ENCODE peak calls at places on chromosomes 7 and 10, in ten cellular contexts. One of them, this sample, is unnamed.

GRCh38 chr7:99679400-99680191 is at the start of gene CYP3A5:
- DNase-seq in cerebellar cortex: no peak
- DNase-seq in pons: peak
- DNase-seq in EH: peak
- DNase-seq in RPMI7951: peak
- DNase-seq in HT1080: peak
- DNase-seq in foreskin fibroblast: peak
- DNase-seq in GM18507: no peak
- DNase-seq in amniotic epithelial cell: peak
- DNase-seq in sigmoid colon: peak
- DNase-seq in this sample: no peak

GRCh38 chr7:116802144-116802747 is 60.1 kb upstream of the CAPZA2 start:
- DNase-seq in cerebellar cortex: no peak
- DNase-seq in pons: no peak
- DNase-seq in EH: peak
- DNase-seq in RPMI7951: peak
- DNase-seq in HT1080: no peak
- DNase-seq in foreskin fibroblast: peak
- DNase-seq in GM18507: no peak
- DNase-seq in amniotic epithelial cell: peak
- DNase-seq in sigmoid colon: no peak
- DNase-seq in this sample: no peak

GRCh38 chr7:16356241-16356958 is 64.9 kb downstream of the CRPPA start:
- DNase-seq in cerebellar cortex: no peak
- DNase-seq in pons: no peak
- DNase-seq in EH: peak
- DNase-seq in RPMI7951: peak
- DNase-seq in HT1080: no peak
- DNase-seq in foreskin fibroblast: peak
- DNase-seq in GM18507: no peak
- DNase-seq in amniotic epithelial cell: peak
- DNase-seq in sigmoid colon: no peak
- DNase-seq in this sample: no peak

GRCh38 chr10:110488124-110488681 is 9.5 kb upstream of the DUSP5 start:
- DNase-seq in cerebellar cortex: no peak
- DNase-seq in pons: no peak
- DNase-seq in EH: peak
- DNase-seq in RPMI7951: peak
- DNase-seq in HT1080: peak
- DNase-seq in foreskin fibroblast: peak
- DNase-seq in GM18507: no peak
- DNase-seq in amniotic epithelial cell: peak
- DNase-seq in sigmoid colon: no peak
- DNase-seq in this sample: no peak

GRCh38 chr10:43843331-43844101 is 194.8 kb upstream of the ZNF32 start:
- DNase-seq in cerebellar cortex: no peak
- DNase-seq in pons: no peak
- DNase-seq in EH: peak
- DNase-seq in RPMI7951: peak
- DNase-seq in HT1080: peak
- DNase-seq in foreskin fibroblast: peak
- DNase-seq in GM18507: no peak
- DNase-seq in amniotic epithelial cell: peak
- DNase-seq in sigmoid colon: peak
- DNase-seq in this sample: peak

GRCh38 chr7:47584128-47584865 is 2.4 kb upstream of the TNS3 start:
- DNase-seq in cerebellar cortex: no peak
- DNase-seq in pons: no peak
- DNase-seq in EH: peak
- DNase-seq in RPMI7951: no peak
- DNase-seq in HT1080: no peak
- DNase-seq in foreskin fibroblast: peak
- DNase-seq in GM18507: no peak
- DNase-seq in amniotic epithelial cell: peak
- DNase-seq in sigmoid colon: no peak
- DNase-seq in this sample: no peak

GRCh38 chr10:119254355-119254754 is 47.0 kb downstream of the GRK5 start:
- DNase-seq in cerebellar cortex: no peak
- DNase-seq in pons: no peak
- DNase-seq in EH: no peak
- DNase-seq in RPMI7951: peak
- DNase-seq in HT1080: peak
- DNase-seq in foreskin fibroblast: no peak
- DNase-seq in GM18507: no peak
- DNase-seq in amniotic epithelial cell: no peak
- DNase-seq in sigmoid colon: no peak
- DNase-seq in this sample: no peak

GRCh38 chr7:50632561-50633413 is 67.6 kb upstream of the DDC start:
- DNase-seq in cerebellar cortex: peak
- DNase-seq in pons: peak
- DNase-seq in EH: peak
- DNase-seq in RPMI7951: peak
- DNase-seq in HT1080: peak
- DNase-seq in foreskin fibroblast: peak
- DNase-seq in GM18507: no peak
- DNase-seq in amniotic epithelial cell: peak
- DNase-seq in sigmoid colon: no peak
- DNase-seq in this sample: peak

GRCh38 chr7:87316097-87316700 is 29.3 kb upstream of the CROT start:
- DNase-seq in cerebellar cortex: no peak
- DNase-seq in pons: no peak
- DNase-seq in EH: no peak
- DNase-seq in RPMI7951: no peak
- DNase-seq in HT1080: no peak
- DNase-seq in foreskin fibroblast: no peak
- DNase-seq in GM18507: peak
- DNase-seq in amniotic epithelial cell: no peak
- DNase-seq in sigmoid colon: no peak
- DNase-seq in this sample: no peak

GRCh38 chr7:8056431-8056830 is 87.8 kb downstream of the GLCCI1 start:
- DNase-seq in cerebellar cortex: no peak
- DNase-seq in pons: no peak
- DNase-seq in EH: peak
- DNase-seq in RPMI7951: no peak
- DNase-seq in HT1080: no peak
- DNase-seq in foreskin fibroblast: peak
- DNase-seq in GM18507: no peak
- DNase-seq in amniotic epithelial cell: peak
- DNase-seq in sigmoid colon: no peak
- DNase-seq in this sample: no peak

GRCh38 chr7:77330169-77330882 is 85.8 kb downstream of the GSAP start:
- DNase-seq in cerebellar cortex: no peak
- DNase-seq in pons: peak
- DNase-seq in EH: peak
- DNase-seq in RPMI7951: peak
- DNase-seq in HT1080: peak
- DNase-seq in foreskin fibroblast: peak
- DNase-seq in GM18507: no peak
- DNase-seq in amniotic epithelial cell: no peak
- DNase-seq in sigmoid colon: no peak
- DNase-seq in this sample: peak

GRCh38 chr10:112896273-112896672 is 53.8 kb upstream of the TCF7L2 start:
- DNase-seq in cerebellar cortex: no peak
- DNase-seq in pons: no peak
- DNase-seq in EH: peak
- DNase-seq in RPMI7951: no peak
- DNase-seq in HT1080: no peak
- DNase-seq in foreskin fibroblast: peak
- DNase-seq in GM18507: no peak
- DNase-seq in amniotic epithelial cell: no peak
- DNase-seq in sigmoid colon: no peak
- DNase-seq in this sample: no peak

GRCh38 chr7:6375346-6376101 is 72.2 kb downstream of the DAGLB start:
- DNase-seq in cerebellar cortex: no peak
- DNase-seq in pons: peak
- DNase-seq in EH: peak
- DNase-seq in RPMI7951: peak
- DNase-seq in HT1080: peak
- DNase-seq in foreskin fibroblast: peak
- DNase-seq in GM18507: no peak
- DNase-seq in amniotic epithelial cell: no peak
- DNase-seq in sigmoid colon: no peak
- DNase-seq in this sample: peak

GRCh38 chr10:73998623-73999622 is 1.0 kb downstream of the VCL start:
- DNase-seq in cerebellar cortex: peak
- DNase-seq in pons: no peak
- DNase-seq in EH: peak
- DNase-seq in RPMI7951: peak
- DNase-seq in HT1080: peak
- DNase-seq in foreskin fibroblast: peak
- DNase-seq in GM18507: no peak
- DNase-seq in amniotic epithelial cell: peak
- DNase-seq in sigmoid colon: peak
- DNase-seq in this sample: peak

GRCh38 chr7:84102213-84102612 is 92.4 kb downstream of the SEMA3A start:
- DNase-seq in cerebellar cortex: no peak
- DNase-seq in pons: no peak
- DNase-seq in EH: peak
- DNase-seq in RPMI7951: no peak
- DNase-seq in HT1080: no peak
- DNase-seq in foreskin fibroblast: no peak
- DNase-seq in GM18507: no peak
- DNase-seq in amniotic epithelial cell: peak
- DNase-seq in sigmoid colon: no peak
- DNase-seq in this sample: no peak

GRCh38 chr10:11725912-11726311 is 16.3 kb upstream of the ECHDC3 start:
- DNase-seq in cerebellar cortex: no peak
- DNase-seq in pons: no peak
- DNase-seq in EH: no peak
- DNase-seq in RPMI7951: no peak
- DNase-seq in HT1080: no peak
- DNase-seq in foreskin fibroblast: no peak
- DNase-seq in GM18507: no peak
- DNase-seq in amniotic epithelial cell: no peak
- DNase-seq in sigmoid colon: no peak
- DNase-seq in this sample: no peak

GRCh38 chr7:75944507-75944906 is 29.6 kb downstream of the POR start:
- DNase-seq in cerebellar cortex: no peak
- DNase-seq in pons: no peak
- DNase-seq in EH: no peak
- DNase-seq in RPMI7951: no peak
- DNase-seq in HT1080: no peak
- DNase-seq in foreskin fibroblast: no peak
- DNase-seq in GM18507: no peak
- DNase-seq in amniotic epithelial cell: no peak
- DNase-seq in sigmoid colon: no peak
- DNase-seq in this sample: no peak

GRCh38 chr7:140557809-140558518 is 78.7 kb upstream of the MKRN1 start:
- DNase-seq in cerebellar cortex: no peak
- DNase-seq in pons: no peak
- DNase-seq in EH: no peak
- DNase-seq in RPMI7951: no peak
- DNase-seq in HT1080: peak
- DNase-seq in foreskin fibroblast: no peak
- DNase-seq in GM18507: no peak
- DNase-seq in amniotic epithelial cell: no peak
- DNase-seq in sigmoid colon: no peak
- DNase-seq in this sample: no peak

GRCh38 chr10:133260895-133261725 is 15.6 kb downstream of the ADAM8 start:
- DNase-seq in cerebellar cortex: no peak
- DNase-seq in pons: peak
- DNase-seq in EH: peak
- DNase-seq in RPMI7951: peak
- DNase-seq in HT1080: peak
- DNase-seq in foreskin fibroblast: peak
- DNase-seq in GM18507: no peak
- DNase-seq in amniotic epithelial cell: no peak
- DNase-seq in sigmoid colon: peak
- DNase-seq in this sample: peak

GRCh38 chr7:897086-897485 is 20.7 kb downstream of the GET4 start:
- DNase-seq in cerebellar cortex: no peak
- DNase-seq in pons: no peak
- DNase-seq in EH: no peak
- DNase-seq in RPMI7951: no peak
- DNase-seq in HT1080: no peak
- DNase-seq in foreskin fibroblast: no peak
- DNase-seq in GM18507: no peak
- DNase-seq in amniotic epithelial cell: no peak
- DNase-seq in sigmoid colon: no peak
- DNase-seq in this sample: no peak

GRCh38 chr10:121994429-121994881 is 5.5 kb downstream of the TACC2 start:
- DNase-seq in cerebellar cortex: peak
- DNase-seq in pons: no peak
- DNase-seq in EH: peak
- DNase-seq in RPMI7951: peak
- DNase-seq in HT1080: no peak
- DNase-seq in foreskin fibroblast: peak
- DNase-seq in GM18507: no peak
- DNase-seq in amniotic epithelial cell: no peak
- DNase-seq in sigmoid colon: peak
- DNase-seq in this sample: no peak

GRCh38 chr10:81179805-81180452 is 642.2 kb downstream of the SH2D4B start:
- DNase-seq in cerebellar cortex: no peak
- DNase-seq in pons: peak
- DNase-seq in EH: no peak
- DNase-seq in RPMI7951: peak
- DNase-seq in HT1080: peak
- DNase-seq in foreskin fibroblast: peak
- DNase-seq in GM18507: peak
- DNase-seq in amniotic epithelial cell: peak
- DNase-seq in sigmoid colon: no peak
- DNase-seq in this sample: peak

GRCh38 chr7:159049266-159050025 is 95.2 kb downstream of the VIPR2 start:
- DNase-seq in cerebellar cortex: no peak
- DNase-seq in pons: no peak
- DNase-seq in EH: no peak
- DNase-seq in RPMI7951: no peak
- DNase-seq in HT1080: no peak
- DNase-seq in foreskin fibroblast: no peak
- DNase-seq in GM18507: no peak
- DNase-seq in amniotic epithelial cell: no peak
- DNase-seq in sigmoid colon: peak
- DNase-seq in this sample: no peak

GRCh38 chr10:17216217-17216900 is 11.7 kb upstream of the VIM start:
- DNase-seq in cerebellar cortex: no peak
- DNase-seq in pons: no peak
- DNase-seq in EH: peak
- DNase-seq in RPMI7951: peak
- DNase-seq in HT1080: peak
- DNase-seq in foreskin fibroblast: peak
- DNase-seq in GM18507: no peak
- DNase-seq in amniotic epithelial cell: peak
- DNase-seq in sigmoid colon: no peak
- DNase-seq in this sample: peak

GRCh38 chr7:40546616-40547501 is 412.1 kb downstream of the SUGCT start:
- DNase-seq in cerebellar cortex: no peak
- DNase-seq in pons: no peak
- DNase-seq in EH: peak
- DNase-seq in RPMI7951: peak
- DNase-seq in HT1080: peak
- DNase-seq in foreskin fibroblast: peak
- DNase-seq in GM18507: no peak
- DNase-seq in amniotic epithelial cell: no peak
- DNase-seq in sigmoid colon: no peak
- DNase-seq in this sample: no peak

GRCh38 chr7:78057571-78057970 is 259.0 kb downstream of the PHTF2 start:
- DNase-seq in cerebellar cortex: no peak
- DNase-seq in pons: no peak
- DNase-seq in EH: no peak
- DNase-seq in RPMI7951: no peak
- DNase-seq in HT1080: no peak
- DNase-seq in foreskin fibroblast: no peak
- DNase-seq in GM18507: no peak
- DNase-seq in amniotic epithelial cell: no peak
- DNase-seq in sigmoid colon: no peak
- DNase-seq in this sample: no peak

GRCh38 chr7:100676501-100677306 is 3.2 kb downstream of the GNB2 start:
- DNase-seq in cerebellar cortex: no peak
- DNase-seq in pons: no peak
- DNase-seq in EH: no peak
- DNase-seq in RPMI7951: no peak
- DNase-seq in HT1080: no peak
- DNase-seq in foreskin fibroblast: no peak
- DNase-seq in GM18507: no peak
- DNase-seq in amniotic epithelial cell: no peak
- DNase-seq in sigmoid colon: peak
- DNase-seq in this sample: no peak

GRCh38 chr10:103854265-103854686 is 1.1 kb downstream of the SH3PXD2A start:
- DNase-seq in cerebellar cortex: peak
- DNase-seq in pons: peak
- DNase-seq in EH: peak
- DNase-seq in RPMI7951: peak
- DNase-seq in HT1080: no peak
- DNase-seq in foreskin fibroblast: peak
- DNase-seq in GM18507: no peak
- DNase-seq in amniotic epithelial cell: no peak
- DNase-seq in sigmoid colon: no peak
- DNase-seq in this sample: no peak

This sample was measured in MCF 10A.